ENCODE peak calls at places on chromosomes 4 and X, in seven cellular contexts. F is activated CD4-positive, alpha-beta T cell treated with anti-CD3 and anti-CD28 coated beads for 48 hours; B is head of caudate nucleus; D is CD8-positive, alpha-beta T cell; O is ureter; E is psoas muscle; V is LHCN-M2. R is an unnamed sample.

GRCh38 chr4:48490012-48490679 is at the start of gene ZAR1:
- DNase-seq in F (no peak), B (no peak), D (no peak), O (no peak), E (peak), V (no peak), R (no peak)

GRCh38 chrX:2714551-2714950 is 23.5 kb downstream of the CD99 start:
- DNase-seq in F (peak), B (no peak), D (no peak), O (no peak), E (no peak), V (no peak), R (no peak)

GRCh38 chr4:116023049-116023448 is 909.6 kb upstream of the NDST4 start:
- DNase-seq in F (no peak), B (no peak), D (no peak), O (no peak), E (no peak), V (no peak), R (no peak)

GRCh38 chr4:7018281-7018680 is 24.9 kb upstream of the TADA2B start:
- DNase-seq in F (no peak), B (no peak), D (no peak), O (no peak), E (no peak), V (no peak), R (no peak)

GRCh38 chrX:85309717-85310116 is 65.9 kb downstream of the ZNF711 start:
- DNase-seq in F (no peak), B (no peak), D (no peak), O (no peak), E (no peak), V (peak), R (no peak)

GRCh38 chr4:27357283-27357682 is 496.6 kb downstream of the STIM2 start:
- DNase-seq in F (no peak), B (no peak), D (no peak), O (no peak), E (no peak), V (no peak), R (no peak)

GRCh38 chr4:4302416-4302815 is 12.4 kb downstream of the ZBTB49 start:
- DNase-seq in F (no peak), B (peak), D (no peak), O (no peak), E (no peak), V (no peak), R (no peak)

GRCh38 chr4:47528651-47529050 is 43.6 kb downstream of the ATP10D start:
- DNase-seq in F (no peak), B (no peak), D (no peak), O (no peak), E (no peak), V (peak), R (no peak)

GRCh38 chr4:138736362-138736761 is 279.2 kb upstream of the NOCT start:
- DNase-seq in F (no peak), B (no peak), D (no peak), O (no peak), E (no peak), V (peak), R (no peak)

GRCh38 chrX:80432441-80432840 is 12.2 kb downstream of the TENT5D start:
- DNase-seq in F (no peak), B (no peak), D (no peak), O (no peak), E (no peak), V (no peak), R (no peak)

GRCh38 chr4:93710847-93711430 is 117.6 kb upstream of the ATOH1 start:
- DNase-seq in F (no peak), B (no peak), D (no peak), O (no peak), E (no peak), V (no peak), R (no peak)

GRCh38 chr4:106079616-106080015 is 184.3 kb downstream of the NPNT start:
- DNase-seq in F (no peak), B (no peak), D (no peak), O (no peak), E (no peak), V (no peak), R (no peak)

GRCh38 chrX:54640103-54640428 is 110.0 kb downstream of the GNL3L start:
- DNase-seq in F (no peak), B (no peak), D (no peak), O (no peak), E (no peak), V (no peak), R (no peak)

GRCh38 chrX:39453847-39454645 is 643.7 kb downstream of the BCOR start:
- DNase-seq in F (no peak), B (no peak), D (no peak), O (no peak), E (no peak), V (peak), R (no peak)

GRCh38 chr4:127055349-127055748 is 577.4 kb upstream of the INTU start:
- DNase-seq in F (no peak), B (peak), D (no peak), O (no peak), E (no peak), V (peak), R (no peak)